ENCODE peak calls at places on chromosome 16, in six cellular contexts. O is myocyte; N is stimulated activated CD4-positive, alpha-beta T cell treated with anti-CD3 and anti-CD28 coated beads, Interleukin-2, amount 100 ng/mL, for 48 hours; K is IMR-90; Q is activated naive CD4-positive, alpha-beta T cell treated with anti-CD3 and anti-CD28 coated beads for 36 hours; C is NCI-H82. L is an unnamed sample.

GRCh38 chr16:57821149-57821971 is 19.1 kb upstream of the KIFC3 start:
- DNase-seq in O (no peak), N (no peak), K (no peak), Q (no peak), C (no peak), L (no peak)

GRCh38 chr16:85231959-85232358 is 119.7 kb upstream of the CIBAR2 start:
- DNase-seq in O (peak; percentile 70), N (no peak), K (no peak), Q (no peak), C (no peak), L (no peak)

GRCh38 chr16:88922826-88923410 is 54.1 kb downstream of the CBFA2T3 start:
- DNase-seq in O (no peak), N (no peak), K (no peak), Q (no peak), C (no peak), L (no peak)

GRCh38 chr16:73091199-73091598 is 43.3 kb upstream of the ZFHX3 start:
- DNase-seq in O (no peak), N (no peak), K (no peak), Q (no peak), C (no peak), L (no peak)

GRCh38 chr16:76574651-76575050 is 297.4 kb downstream of the CNTNAP4 start:
- DNase-seq in O (no peak), N (no peak), K (no peak), Q (no peak), C (no peak), L (no peak)

GRCh38 chr16:58225965-58226602 is 28.2 kb upstream of the CSNK2A2 start:
- DNase-seq in O (no peak), N (no peak), K (no peak), Q (no peak), C (no peak), L (no peak)

GRCh38 chr16:20387978-20388377 is 16.6 kb downstream of the PDILT start:
- DNase-seq in O (no peak), N (no peak), K (no peak), Q (no peak), C (no peak), L (no peak)

GRCh38 chr16:80792031-80792430 is 12.4 kb downstream of the CDYL2 start:
- DNase-seq in O (no peak), N (no peak), K (no peak), Q (no peak), C (no peak), L (no peak)

GRCh38 chr16:58378401-58378800 is 13.9 kb upstream of the GINS3 start:
- DNase-seq in O (no peak), N (no peak), K (no peak), Q (no peak), C (no peak), L (no peak)

GRCh38 chr16:82720414-82720813 is 93.6 kb downstream of the CDH13 start:
- DNase-seq in O (no peak), N (no peak), K (no peak), Q (no peak), C (no peak), L (no peak)

GRCh38 chr16:89623511-89624232 is 10.2 kb downstream of the DPEP1 start:
- DNase-seq in O (no peak), N (no peak), K (no peak), Q (no peak), C (no peak), L (no peak)

GRCh38 chr16:62213763-62214162 is 177.5 kb upstream of the CDH8 start:
- DNase-seq in O (no peak), N (no peak), K (no peak), Q (no peak), C (peak; percentile 37), L (no peak)

GRCh38 chr16:50881331-50881830 is 139.5 kb downstream of the CYLD start:
- DNase-seq in O (no peak), N (no peak), K (no peak), Q (no peak), C (peak; percentile 97), L (no peak)

GRCh38 chr16:81189100-81189664 is 49.3 kb upstream of the BCO1 start:
- DNase-seq in O (peak; percentile 67), N (no peak), K (peak; percentile 48), Q (no peak), C (no peak), L (no peak)

GRCh38 chr16:1548727-1549126 is 15.3 kb downstream of the TMEM204 start:
- DNase-seq in O (no peak), N (no peak), K (no peak), Q (no peak), C (no peak), L (no peak)

GRCh38 chr16:85261657-85262557 is 149.6 kb upstream of the CIBAR2 start:
- DNase-seq in O (no peak), N (no peak), K (no peak), Q (no peak), C (no peak), L (no peak)

GRCh38 chr16:25750489-25750888 is 58.7 kb downstream of the HS3ST4 start:
- DNase-seq in O (no peak), N (no peak), K (no peak), Q (no peak), C (no peak), L (no peak)

GRCh38 chr16:71709231-71709781 is 15.2 kb downstream of the PHLPP2 start:
- DNase-seq in O (peak; percentile 30), N (no peak), K (peak; percentile 32), Q (no peak), C (no peak), L (no peak)

GRCh38 chr16:87178177-87178863 is 138.9 kb downstream of the C16orf95 start:
- DNase-seq in O (no peak), N (no peak), K (no peak), Q (no peak), C (peak; percentile 35), L (no peak)

GRCh38 chr16:17467923-17468540 is 2.7 kb downstream of the XYLT1 start:
- DNase-seq in O (peak; percentile 60), N (peak; percentile 37), K (peak; percentile 69), Q (peak; percentile 80), C (peak; percentile 84), L (peak; percentile 68)

GRCh38 chr16:56019274-56019673 is 144.1 kb upstream of the CES5A start:
- DNase-seq in O (no peak), N (no peak), K (no peak), Q (no peak), C (peak; percentile 47), L (no peak)

GRCh38 chr16:51523400-51523799 is 372.3 kb upstream of the SALL1 start:
- DNase-seq in O (peak; percentile 15), N (no peak), K (peak; percentile 49), Q (no peak), C (no peak), L (no peak)

GRCh38 chr16:2473999-2474876 is 689 bp upstream of the TBC1D24 start:
- DNase-seq in O (peak; percentile 44), N (peak; percentile 50), K (peak; percentile 27), Q (peak; percentile 60), C (peak; percentile 69), L (peak; percentile 67)

GRCh38 chr16:80231888-80232287 is 308.9 kb upstream of the DYNLRB2 start:
- DNase-seq in O (peak; percentile 52), N (no peak), K (peak; percentile 94), Q (peak; percentile 9), C (no peak), L (peak; percentile 62)

GRCh38 chr16:5323284-5323683 is 225.7 kb upstream of the EEF2KMT start:
- DNase-seq in O (no peak), N (no peak), K (no peak), Q (no peak), C (no peak), L (no peak)

GRCh38 chr16:79911660-79912059 is 311.1 kb upstream of the MAF start:
- DNase-seq in O (no peak), N (no peak), K (no peak), Q (no peak), C (no peak), L (no peak)

GRCh38 chr16:4514606-4515005 is 24.0 kb downstream of the CDIP1 start:
- DNase-seq in O (no peak), N (no peak), K (no peak), Q (no peak), C (no peak), L (no peak)

GRCh38 chr16:31215287-31216115 is 1.4 kb downstream of the PYDC1 start:
- DNase-seq in O (peak; percentile 89), N (no peak), K (peak; percentile 55), Q (peak; percentile 40), C (peak; percentile 45), L (peak; percentile 32)

GRCh38 chr16:80806957-80807356 is 2.6 kb upstream of the CDYL2 start:
- DNase-seq in O (no peak), N (peak; percentile 45), K (peak; percentile 69), Q (peak; percentile 88), C (no peak), L (peak; percentile 87)

L was measured in activated CD4-positive, alpha-beta memory T cell treated with anti-CD3 and anti-CD28 coated beads for 36 hours.